ENCODE peak calls at places on chromosomes 6 and 20, in seven cellular contexts. One of them, this sample, is unnamed.

GRCh38 chr6:160966493-160967229 is 24.9 kb upstream of the MAP3K4 start:
- DNase-seq in CD4-positive, alpha-beta T cell: no peak
- DNase-seq in neural progenitor cell: no peak
- DNase-seq in CD8-positive, alpha-beta memory T cell: no peak
- DNase-seq in AG04450: no peak
- DNase-seq in psoas muscle: no peak
- DNase-seq in small intestine: no peak
- DNase-seq in this sample: no peak

GRCh38 chr20:37380864-37381579 is 35.1 kb downstream of the SRC start:
- DNase-seq in neural progenitor cell: no peak
- DNase-seq in AG04450: no peak
- DNase-seq in CD4-positive, alpha-beta T cell: no peak
- DNase-seq in small intestine: no peak
- DNase-seq in CD8-positive, alpha-beta memory T cell: no peak
- DNase-seq in psoas muscle: peak; percentile 38
- DNase-seq in this sample: no peak

GRCh38 chr6:159252955-159253508 is 83.8 kb downstream of the FNDC1 start:
- DNase-seq in CD8-positive, alpha-beta memory T cell: no peak
- DNase-seq in AG04450: peak; percentile 4
- DNase-seq in psoas muscle: no peak
- DNase-seq in CD4-positive, alpha-beta T cell: no peak
- DNase-seq in neural progenitor cell: peak; percentile 68
- DNase-seq in small intestine: peak; percentile 37
- DNase-seq in this sample: no peak

GRCh38 chr6:5950448-5950847 is 56.3 kb downstream of the NRN1 start:
- DNase-seq in small intestine: no peak
- DNase-seq in AG04450: no peak
- DNase-seq in psoas muscle: no peak
- DNase-seq in neural progenitor cell: peak; percentile 41
- DNase-seq in CD8-positive, alpha-beta memory T cell: no peak
- DNase-seq in CD4-positive, alpha-beta T cell: peak; percentile 35
- DNase-seq in this sample: no peak

GRCh38 chr6:52390361-52390727 is 28.4 kb downstream of the PAQR8 start:
- DNase-seq in AG04450: no peak
- DNase-seq in CD4-positive, alpha-beta T cell: no peak
- DNase-seq in psoas muscle: no peak
- DNase-seq in neural progenitor cell: no peak
- DNase-seq in small intestine: peak; percentile 76
- DNase-seq in CD8-positive, alpha-beta memory T cell: peak; percentile 80
- DNase-seq in this sample: peak; percentile 20

GRCh38 chr6:158544428-158544827 is 15.5 kb upstream of the TMEM181 start:
- DNase-seq in small intestine: no peak
- DNase-seq in CD8-positive, alpha-beta memory T cell: no peak
- DNase-seq in AG04450: no peak
- DNase-seq in CD4-positive, alpha-beta T cell: no peak
- DNase-seq in psoas muscle: no peak
- DNase-seq in neural progenitor cell: peak; percentile 52
- DNase-seq in this sample: no peak

GRCh38 chr20:49712918-49713778 is 530 bp downstream of the B4GALT5 start:
- DNase-seq in CD8-positive, alpha-beta memory T cell: no peak
- DNase-seq in CD4-positive, alpha-beta T cell: no peak
- DNase-seq in neural progenitor cell: peak; percentile 57
- DNase-seq in psoas muscle: peak; percentile 68
- DNase-seq in small intestine: peak; percentile 31
- DNase-seq in AG04450: no peak
- DNase-seq in this sample: no peak

GRCh38 chr6:157558487-157559200 is 177.7 kb downstream of the ZDHHC14 start:
- DNase-seq in small intestine: no peak
- DNase-seq in AG04450: no peak
- DNase-seq in psoas muscle: no peak
- DNase-seq in CD8-positive, alpha-beta memory T cell: no peak
- DNase-seq in CD4-positive, alpha-beta T cell: no peak
- DNase-seq in neural progenitor cell: peak; percentile 52
- DNase-seq in this sample: no peak

GRCh38 chr6:107812370-107812769 is 11.7 kb downstream of the SCML4 start:
- DNase-seq in AG04450: no peak
- DNase-seq in CD8-positive, alpha-beta memory T cell: no peak
- DNase-seq in small intestine: no peak
- DNase-seq in neural progenitor cell: no peak
- DNase-seq in psoas muscle: no peak
- DNase-seq in CD4-positive, alpha-beta T cell: no peak
- DNase-seq in this sample: no peak

GRCh38 chr6:30396833-30397479 is 52.0 kb downstream of the RPP21 start:
- DNase-seq in CD4-positive, alpha-beta T cell: peak; percentile 91
- DNase-seq in CD8-positive, alpha-beta memory T cell: peak; percentile 69
- DNase-seq in psoas muscle: peak; percentile 89
- DNase-seq in small intestine: peak; percentile 69
- DNase-seq in neural progenitor cell: peak; percentile 94
- DNase-seq in AG04450: peak; percentile 24
- DNase-seq in this sample: peak; percentile 81

GRCh38 chr20:44070139-44070900 is 116.7 kb downstream of the JPH2 start:
- DNase-seq in neural progenitor cell: no peak
- DNase-seq in small intestine: no peak
- DNase-seq in CD8-positive, alpha-beta memory T cell: peak; percentile 67
- DNase-seq in CD4-positive, alpha-beta T cell: peak; percentile 60
- DNase-seq in psoas muscle: no peak
- DNase-seq in AG04450: no peak
- DNase-seq in this sample: peak; percentile 37

GRCh38 chr20:24584538-24585356 is 115.3 kb downstream of the SYNDIG1 start:
- DNase-seq in CD8-positive, alpha-beta memory T cell: no peak
- DNase-seq in small intestine: no peak
- DNase-seq in psoas muscle: no peak
- DNase-seq in neural progenitor cell: no peak
- DNase-seq in CD4-positive, alpha-beta T cell: no peak
- DNase-seq in AG04450: no peak
- DNase-seq in this sample: no peak

GRCh38 chr20:25055711-25056492 is 2.0 kb downstream of the ACSS1 start:
- DNase-seq in CD4-positive, alpha-beta T cell: no peak
- DNase-seq in neural progenitor cell: no peak
- DNase-seq in small intestine: peak; percentile 90
- DNase-seq in CD8-positive, alpha-beta memory T cell: no peak
- DNase-seq in psoas muscle: no peak
- DNase-seq in AG04450: no peak
- DNase-seq in this sample: no peak

GRCh38 chr6:26414281-26414680 is 12.2 kb downstream of the BTN3A1 start:
- DNase-seq in small intestine: no peak
- DNase-seq in CD4-positive, alpha-beta T cell: no peak
- DNase-seq in psoas muscle: no peak
- DNase-seq in neural progenitor cell: no peak
- DNase-seq in AG04450: no peak
- DNase-seq in CD8-positive, alpha-beta memory T cell: no peak
- DNase-seq in this sample: no peak

GRCh38 chr20:46362931-46363872 is 43.2 kb downstream of the ELMO2 start:
- DNase-seq in CD4-positive, alpha-beta T cell: no peak
- DNase-seq in small intestine: no peak
- DNase-seq in CD8-positive, alpha-beta memory T cell: no peak
- DNase-seq in neural progenitor cell: no peak
- DNase-seq in AG04450: no peak
- DNase-seq in psoas muscle: no peak
- DNase-seq in this sample: no peak

GRCh38 chr20:41408986-41409385 is 42.4 kb upstream of the EMILIN3 start:
- DNase-seq in neural progenitor cell: no peak
- DNase-seq in AG04450: no peak
- DNase-seq in small intestine: no peak
- DNase-seq in CD8-positive, alpha-beta memory T cell: no peak
- DNase-seq in CD4-positive, alpha-beta T cell: no peak
- DNase-seq in psoas muscle: peak; percentile 82
- DNase-seq in this sample: no peak

GRCh38 chr6:170084166-170084730 is 206.6 kb downstream of the DLL1 start:
- DNase-seq in AG04450: no peak
- DNase-seq in small intestine: no peak
- DNase-seq in CD4-positive, alpha-beta T cell: peak; percentile 29
- DNase-seq in neural progenitor cell: no peak
- DNase-seq in psoas muscle: no peak
- DNase-seq in CD8-positive, alpha-beta memory T cell: no peak
- DNase-seq in this sample: no peak
- H3K9me3 ChIP-seq in AG04450: peaks cover 91% of the 10 kb centered on the region
- H3K9me3 ChIP-seq in small intestine: no peaks in the 10 kb centered on the region
- H3K9me3 ChIP-seq in CD4-positive, alpha-beta T cell: no peaks in the 10 kb centered on the region
- H3K9me3 ChIP-seq in neural progenitor cell: no peaks in the 10 kb centered on the region
- H3K9me3 ChIP-seq in psoas muscle: no peaks in the 10 kb centered on the region
- H3K9me3 ChIP-seq in CD8-positive, alpha-beta memory T cell: no peaks in the 10 kb centered on the region
- H3K9me3 ChIP-seq in this sample: no peaks in the 10 kb centered on the region

GRCh38 chr6:81295310-81295709 is 457.2 kb downstream of the TENT5A start:
- DNase-seq in neural progenitor cell: no peak
- DNase-seq in psoas muscle: no peak
- DNase-seq in CD4-positive, alpha-beta T cell: no peak
- DNase-seq in small intestine: no peak
- DNase-seq in CD8-positive, alpha-beta memory T cell: no peak
- DNase-seq in AG04450: no peak
- DNase-seq in this sample: no peak
- H3K9me3 ChIP-seq in neural progenitor cell: no peaks in the 10 kb centered on the region
- H3K9me3 ChIP-seq in psoas muscle: no peaks in the 10 kb centered on the region
- H3K9me3 ChIP-seq in CD4-positive, alpha-beta T cell: no peaks in the 10 kb centered on the region
- H3K9me3 ChIP-seq in small intestine: no peaks in the 10 kb centered on the region
- H3K9me3 ChIP-seq in CD8-positive, alpha-beta memory T cell: no peaks in the 10 kb centered on the region
- H3K9me3 ChIP-seq in AG04450: no peaks in the 10 kb centered on the region
- H3K9me3 ChIP-seq in this sample: no peaks in the 10 kb centered on the region

DNA sequence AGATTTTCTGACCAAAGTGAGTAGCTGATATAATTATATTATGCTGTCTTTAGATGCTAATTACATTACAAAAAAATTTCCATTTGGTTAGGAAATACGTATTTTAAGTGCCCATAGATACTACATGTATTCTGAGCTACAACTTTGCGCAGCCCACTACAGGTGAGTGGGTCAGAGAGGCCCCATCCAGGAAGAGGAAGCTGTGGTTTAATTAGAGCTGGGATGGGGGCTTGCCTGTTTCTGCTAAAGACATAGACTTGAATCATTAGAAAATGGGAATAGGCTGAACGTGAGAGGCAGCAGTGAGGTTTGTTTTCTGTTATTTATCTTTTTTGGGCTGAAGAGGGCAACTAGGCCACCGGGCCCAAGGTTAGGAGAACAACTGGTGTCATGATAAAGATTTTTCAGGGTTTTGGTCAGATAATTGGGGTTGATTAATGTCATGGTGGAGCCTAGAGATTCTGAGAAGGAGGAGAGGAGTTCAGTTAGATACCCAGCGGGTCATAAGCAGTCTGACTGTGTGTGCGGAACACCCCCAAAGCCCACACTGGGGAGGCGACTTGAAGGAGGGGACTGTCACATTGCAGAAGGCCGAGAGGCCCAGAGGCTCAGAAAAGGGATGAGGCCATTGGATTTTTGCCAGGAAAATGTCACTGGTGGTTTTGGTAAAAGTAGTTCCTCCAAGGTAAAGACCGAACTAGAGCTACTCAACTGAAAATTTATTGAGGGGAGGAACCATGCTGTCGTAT is 14.6 kb upstream of the IRF4 start:
- DNase-seq in CD4-positive, alpha-beta T cell: no peak
- DNase-seq in neural progenitor cell: no peak
- DNase-seq in psoas muscle: no peak
- DNase-seq in CD8-positive, alpha-beta memory T cell: no peak
- DNase-seq in AG04450: no peak
- DNase-seq in small intestine: no peak
- DNase-seq in this sample: no peak
- H3K9me3 ChIP-seq in CD4-positive, alpha-beta T cell: no peaks in the 10 kb centered on the region
- H3K9me3 ChIP-seq in neural progenitor cell: no peaks in the 10 kb centered on the region
- H3K9me3 ChIP-seq in psoas muscle: no peaks in the 10 kb centered on the region
- H3K9me3 ChIP-seq in CD8-positive, alpha-beta memory T cell: no peaks in the 10 kb centered on the region
- H3K9me3 ChIP-seq in AG04450: peaks cover 69% of the 10 kb centered on the region
- H3K9me3 ChIP-seq in small intestine: peaks cover 3% of the 10 kb centered on the region
- H3K9me3 ChIP-seq in this sample: no peaks in the 10 kb centered on the region

DNA sequence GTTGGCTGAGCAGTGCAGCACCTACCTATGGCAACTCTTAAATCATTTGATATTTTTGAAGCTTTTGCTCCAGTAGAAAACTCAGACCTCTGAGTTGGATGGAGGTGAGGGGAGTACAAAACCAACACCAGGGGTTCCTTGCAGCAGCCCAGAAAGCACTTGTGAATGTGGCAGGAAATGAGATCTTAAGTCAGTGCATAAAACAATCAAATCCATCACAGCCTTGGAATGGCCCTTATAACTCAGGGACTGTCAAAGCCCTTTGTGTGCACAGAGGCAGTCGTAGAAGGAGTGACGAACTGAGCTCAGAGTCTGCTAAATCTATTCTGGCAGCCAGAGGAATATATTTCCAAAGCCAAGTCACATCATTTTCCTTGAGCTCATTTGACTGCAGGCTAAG is 676.5 kb downstream of the DHX35 start:
- DNase-seq in AG04450: no peak
- DNase-seq in CD8-positive, alpha-beta memory T cell: no peak
- DNase-seq in CD4-positive, alpha-beta T cell: no peak
- DNase-seq in small intestine: no peak
- DNase-seq in psoas muscle: no peak
- DNase-seq in neural progenitor cell: no peak
- DNase-seq in this sample: no peak
- H3K9me3 ChIP-seq in AG04450: no peaks in the 10 kb centered on the region
- H3K9me3 ChIP-seq in CD8-positive, alpha-beta memory T cell: no peaks in the 10 kb centered on the region
- H3K9me3 ChIP-seq in CD4-positive, alpha-beta T cell: no peaks in the 10 kb centered on the region
- H3K9me3 ChIP-seq in small intestine: no peaks in the 10 kb centered on the region
- H3K9me3 ChIP-seq in psoas muscle: no peaks in the 10 kb centered on the region
- H3K9me3 ChIP-seq in neural progenitor cell: no peaks in the 10 kb centered on the region
- H3K9me3 ChIP-seq in this sample: peaks cover 4% of the 10 kb centered on the region

GRCh38 chr6:167590193-167590592 is 236.5 kb upstream of the AFDN start:
- DNase-seq in AG04450: no peak
- DNase-seq in CD8-positive, alpha-beta memory T cell: no peak
- DNase-seq in CD4-positive, alpha-beta T cell: no peak
- DNase-seq in small intestine: no peak
- DNase-seq in psoas muscle: no peak
- DNase-seq in neural progenitor cell: no peak
- DNase-seq in this sample: no peak
- H3K9me3 ChIP-seq in AG04450: peaks cover 39% of the 10 kb centered on the region
- H3K9me3 ChIP-seq in CD8-positive, alpha-beta memory T cell: no peaks in the 10 kb centered on the region
- H3K9me3 ChIP-seq in CD4-positive, alpha-beta T cell: no peaks in the 10 kb centered on the region
- H3K9me3 ChIP-seq in small intestine: no peaks in the 10 kb centered on the region
- H3K9me3 ChIP-seq in psoas muscle: peaks cover 4% of the 10 kb centered on the region
- H3K9me3 ChIP-seq in neural progenitor cell: peaks cover 10% of the 10 kb centered on the region
- H3K9me3 ChIP-seq in this sample: no peaks in the 10 kb centered on the region

GRCh38 chr20:22583773-22584629 is at the start of gene FOXA2:
- DNase-seq in AG04450: no peak
- DNase-seq in neural progenitor cell: peak; percentile 61
- DNase-seq in CD8-positive, alpha-beta memory T cell: no peak
- DNase-seq in psoas muscle: no peak
- DNase-seq in CD4-positive, alpha-beta T cell: no peak
- DNase-seq in small intestine: peak; percentile 37
- DNase-seq in this sample: no peak
- H3K9me3 ChIP-seq in AG04450: peaks cover 2% of the 10 kb centered on the region
- H3K9me3 ChIP-seq in neural progenitor cell: no peaks in the 10 kb centered on the region
- H3K9me3 ChIP-seq in CD8-positive, alpha-beta memory T cell: no peaks in the 10 kb centered on the region
- H3K9me3 ChIP-seq in psoas muscle: no peaks in the 10 kb centered on the region
- H3K9me3 ChIP-seq in CD4-positive, alpha-beta T cell: no peaks in the 10 kb centered on the region
- H3K9me3 ChIP-seq in small intestine: no peaks in the 10 kb centered on the region
- H3K9me3 ChIP-seq in this sample: no peaks in the 10 kb centered on the region

DNA sequence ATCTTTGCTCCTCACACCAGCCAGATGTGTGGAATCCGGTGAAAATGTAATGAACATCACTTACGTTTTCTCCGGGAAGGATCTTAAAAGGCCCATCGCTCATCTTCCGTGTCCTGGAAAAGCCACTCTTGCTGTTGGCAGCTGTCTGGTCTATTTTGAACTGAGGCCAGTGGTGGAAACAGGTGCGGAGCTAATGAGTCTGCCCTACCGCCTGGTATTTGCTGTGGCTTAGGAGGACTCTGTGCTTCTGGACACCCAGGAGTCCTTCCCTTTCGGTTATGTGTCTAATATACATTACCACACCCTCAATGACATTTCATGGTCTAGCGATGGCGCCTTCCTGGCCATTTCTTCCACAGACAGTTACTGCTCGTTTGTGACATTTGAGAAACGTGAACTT is 264.2 kb upstream of the PREP start:
- DNase-seq in psoas muscle: no peak
- DNase-seq in CD4-positive, alpha-beta T cell: no peak
- DNase-seq in small intestine: no peak
- DNase-seq in AG04450: no peak
- DNase-seq in CD8-positive, alpha-beta memory T cell: no peak
- DNase-seq in neural progenitor cell: no peak
- DNase-seq in this sample: no peak
- H3K9me3 ChIP-seq in psoas muscle: no peaks in the 10 kb centered on the region
- H3K9me3 ChIP-seq in CD4-positive, alpha-beta T cell: no peaks in the 10 kb centered on the region
- H3K9me3 ChIP-seq in small intestine: no peaks in the 10 kb centered on the region
- H3K9me3 ChIP-seq in AG04450: peaks cover 3% of the 10 kb centered on the region
- H3K9me3 ChIP-seq in CD8-positive, alpha-beta memory T cell: no peaks in the 10 kb centered on the region
- H3K9me3 ChIP-seq in neural progenitor cell: peaks cover 3% of the 10 kb centered on the region
- H3K9me3 ChIP-seq in this sample: no peaks in the 10 kb centered on the region